ENCODE peak calls at places on chromosomes 12 and 14, in seven cellular contexts. B, N, Y, O, T, Z and S are unnamed samples.
A peak's percentile ranks its signal among the peaks of the same experiment; 100 is the strongest.

GRCh38 chr12:69685810-69686209 is 13.3 kb downstream of the BEST3 start:
- DNase-seq in Z (no peak), B (peak; percentile 65), Y (no peak), N (no peak), T (no peak), O (peak; percentile 4), S (no peak)

GRCh38 chr14:85762523-85762922 is 232.6 kb downstream of the FLRT2 start:
- DNase-seq in O (no peak), T (peak; percentile 80), B (no peak), Y (no peak), N (no peak), Z (peak; percentile 57), S (no peak)

GRCh38 chr12:67919406-67919805 is 69.8 kb upstream of the IFNG-AS1 start:
- DNase-seq in T (no peak), O (peak; percentile 64), B (peak; percentile 36), Z (no peak), Y (no peak), N (no peak), S (no peak)

GRCh38 chr14:65115615-65116014 is 13.3 kb upstream of the MAX start:
- DNase-seq in B (no peak), O (no peak), T (no peak), Y (no peak), Z (no peak), N (no peak), S (peak; percentile 48)

GRCh38 chr12:122142857-122143256 is 31.2 kb downstream of the IL31 start:
- DNase-seq in N (no peak), T (no peak), B (no peak), Z (no peak), O (no peak), Y (no peak), S (no peak)

GRCh38 chr12:10553148-10553547 is 47.5 kb downstream of the EIF2S3B start:
- DNase-seq in Z (no peak), T (no peak), N (no peak), O (no peak), Y (no peak), B (no peak), S (no peak)

GRCh38 chr14:37595809-37596595 is 573 bp downstream of the TTC6 start:
- DNase-seq in B (no peak), Y (peak; percentile 83), O (peak; percentile 25), Z (peak; percentile 46), T (peak; percentile 71), N (no peak), S (no peak)

GRCh38 chr12:75720807-75721206 is 209.4 kb upstream of the KRR1 start:
- DNase-seq in T (peak; percentile 22), B (no peak), Y (peak; percentile 76), N (no peak), O (peak; percentile 32), Z (no peak), S (no peak)

GRCh38 chr12:27965966-27966365 is 6.6 kb downstream of the PTHLH start:
- DNase-seq in N (no peak), B (peak; percentile 45), O (peak; percentile 34), T (no peak), Z (no peak), Y (no peak), S (no peak)

GRCh38 chr14:93018401-93018800 is 95.5 kb downstream of the CHGA start:
- DNase-seq in N (no peak), T (no peak), O (no peak), B (no peak), Y (no peak), Z (no peak), S (no peak)

GRCh38 chr12:94172973-94173372 is 24.6 kb downstream of the PLXNC1 start:
- DNase-seq in Z (no peak), T (no peak), N (no peak), Y (no peak), O (peak; percentile 98), B (peak; percentile 91), S (no peak)

GRCh38 chr12:6829532-6830220 is 1.5 kb downstream of the P3H3 start:
- DNase-seq in B (peak; percentile 31), N (no peak), Z (no peak), Y (no peak), O (peak; percentile 82), T (peak; percentile 65), S (no peak)

GRCh38 chr14:61420326-61420725 is 98.9 kb downstream of the PRKCH start:
- DNase-seq in T (no peak), B (peak; percentile 7), Y (peak; percentile 76), N (peak; percentile 48), Z (no peak), O (peak; percentile 34), S (no peak)

GRCh38 chr12:103952497-103952896 is 13.2 kb upstream of the TDG start:
- DNase-seq in N (no peak), Y (no peak), O (no peak), T (no peak), B (no peak), Z (no peak), S (no peak)

GRCh38 chr12:131723532-131723931 is 12.6 kb downstream of the SFSWAP start:
- DNase-seq in Z (no peak), Y (peak; percentile 89), B (no peak), N (no peak), O (no peak), T (peak; percentile 60), S (no peak)

GRCh38 chr12:6917491-6918231 is 3.3 kb downstream of the ENO2 start:
- DNase-seq in O (no peak), T (no peak), Z (no peak), N (no peak), Y (peak; percentile 66), B (peak; percentile 57), S (peak; percentile 32)

GRCh38 chr12:67269632-67270578 is 747 bp downstream of the CAND1 start:
- DNase-seq in N (peak; percentile 60), Y (peak; percentile 94), Z (no peak), B (peak; percentile 23), T (peak; percentile 84), O (peak; percentile 65), S (peak; percentile 77)

GRCh38 chr14:49417790-49418189 is 168.4 kb downstream of the RPS29 start:
- DNase-seq in O (no peak), N (no peak), Z (no peak), B (no peak), Y (no peak), T (no peak), S (no peak)

GRCh38 chr12:123723011-123723410 is 10.9 kb downstream of the ATP6V0A2 start:
- DNase-seq in N (no peak), T (no peak), O (no peak), Z (no peak), B (no peak), Y (no peak), S (no peak)

GRCh38 chr14:76829650-76830421 is 3.6 kb downstream of the LRRC74A start:
- DNase-seq in Z (no peak), O (no peak), N (no peak), Y (no peak), B (no peak), T (peak; percentile 59), S (no peak)

GRCh38 chr14:76826122-76826521 is at the start of gene LRRC74A:
- DNase-seq in T (no peak), Z (no peak), N (no peak), O (no peak), Y (no peak), B (no peak), S (no peak)

GRCh38 chr14:76827696-76828301 is 1.6 kb downstream of the LRRC74A start:
- DNase-seq in B (no peak), N (no peak), Y (no peak), Z (no peak), O (no peak), T (no peak), S (no peak)

GRCh38 chr14:76829016-76829365 is 2.8 kb downstream of the LRRC74A start:
- DNase-seq in O (no peak), N (no peak), Y (peak; percentile 75), Z (no peak), B (no peak), T (no peak), S (no peak)

DNA sequence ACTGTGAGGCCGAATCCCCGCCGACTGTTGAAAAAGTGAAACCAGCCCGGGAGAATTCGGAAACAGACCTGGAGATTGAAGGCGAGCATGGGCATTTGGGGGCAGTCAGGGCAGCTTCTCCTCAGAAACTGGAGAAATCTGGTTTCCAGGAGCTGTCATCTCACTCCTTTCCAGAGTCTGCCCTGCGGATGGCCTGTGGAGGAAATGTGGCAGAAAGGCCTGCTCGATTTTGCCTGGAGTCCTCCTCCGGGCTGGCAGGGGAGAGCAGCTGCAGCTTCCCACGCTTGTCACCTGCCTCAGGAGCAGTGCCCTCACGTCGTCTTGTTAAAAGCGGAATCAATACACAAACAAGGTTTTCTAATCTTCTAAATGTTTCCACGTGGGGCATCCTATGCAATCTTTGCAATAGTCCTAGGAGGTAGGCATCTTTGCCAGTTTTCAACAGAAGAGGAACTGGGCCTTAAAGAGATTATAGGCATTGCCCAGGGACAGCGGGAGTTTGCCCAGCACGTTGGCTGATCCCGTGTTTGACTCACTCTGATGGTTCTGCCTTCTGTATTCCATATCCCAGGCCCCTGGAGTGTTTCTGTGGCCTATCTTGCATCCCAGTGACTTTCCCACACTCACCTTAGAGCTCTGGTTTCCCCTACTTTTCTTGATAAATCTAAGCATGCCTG is 2.3 kb downstream of the LRRC74A start:
- DNase-seq in N (no peak), O (no peak), Y (peak; percentile 55), Z (no peak), T (no peak), B (no peak), S (no peak)
- H3K9ac ChIP-seq in N (no peak overlapping the region), O (peak overlapping the region; percentile 48), Y (no peak overlapping the region), Z (no peak overlapping the region), T (no peak overlapping the region), B (no peak overlapping the region), S (no peak overlapping the region)

DNA sequence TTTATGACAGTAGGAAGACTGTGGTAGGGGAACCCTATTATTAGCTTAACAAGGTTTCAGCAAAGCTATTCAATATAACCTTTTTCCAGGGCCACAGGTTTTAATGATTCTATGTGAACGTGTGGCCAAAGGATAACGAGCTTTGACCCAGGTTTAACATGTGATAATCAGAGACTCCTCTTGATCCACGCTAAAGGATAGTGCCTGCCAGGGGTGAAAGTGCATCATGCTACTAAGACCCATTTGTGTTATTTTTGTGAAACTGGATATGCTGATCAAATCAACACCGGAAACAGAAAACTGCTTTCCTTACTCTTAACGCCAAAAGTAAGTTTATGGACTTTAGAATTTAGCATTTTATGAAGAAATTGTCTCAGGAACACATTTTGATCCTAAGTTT is 921 bp upstream of the TAOK3 start:
- DNase-seq in N (no peak), T (peak; percentile 6), Z (no peak), Y (no peak), O (no peak), B (no peak), S (no peak)
- H3K4me3 ChIP-seq in N (peak overlapping the region; percentile 96), T (peak overlapping the region; percentile 73), Z (no peak overlapping the region), Y (peak overlapping the region; percentile 89), O (peak overlapping the region; percentile 97), B (peak overlapping the region; percentile 85), S (peak overlapping the region; percentile 93)

DNA sequence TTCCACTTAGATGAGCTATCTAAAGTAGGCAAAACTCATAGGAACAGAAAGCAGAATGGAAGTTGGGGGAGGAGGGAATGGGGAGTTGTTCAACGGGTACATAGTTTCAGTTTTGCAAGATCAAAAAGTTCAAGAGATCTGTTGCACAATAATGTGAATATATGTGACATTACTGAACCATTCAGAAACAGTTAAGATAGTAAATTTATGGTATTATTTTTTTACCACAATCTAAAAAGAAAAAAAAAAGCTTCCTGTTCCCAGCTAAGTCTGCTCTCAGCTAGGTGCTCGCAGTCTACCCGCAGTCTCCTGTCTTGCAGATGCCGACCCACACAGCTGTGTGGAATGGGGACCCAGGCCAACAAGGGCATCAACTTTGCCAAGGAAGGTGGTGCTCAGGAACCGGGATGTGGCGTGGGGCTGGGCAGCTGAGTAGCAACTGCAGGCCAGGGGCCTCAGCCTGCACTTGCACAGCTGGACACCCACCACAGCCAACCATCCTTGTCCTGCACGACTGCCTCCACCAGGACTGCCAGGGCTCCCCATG is 15.3 kb upstream of the ANO6 start:
- DNase-seq in T (no peak), Z (no peak), B (no peak), Y (no peak), N (peak; percentile 61), O (peak; percentile 44), S (no peak)
- H3K4me1 ChIP-seq in T (no peaks in the 10 kb centered on the region), Z (no peaks in the 10 kb centered on the region), B (no peaks in the 10 kb centered on the region), Y (no peaks in the 10 kb centered on the region), N (peaks cover 24% of the 10 kb centered on the region), O (peaks cover 54% of the 10 kb centered on the region), S (no peaks in the 10 kb centered on the region)

GRCh38 chr12:83199069-83199468 is 512.4 kb downstream of the TMTC2 start:
- DNase-seq in Y (no peak), T (peak; percentile 9), N (no peak), O (no peak), B (no peak), Z (no peak), S (no peak)
- H3K9ac ChIP-seq in Y (no peak overlapping the region), T (peak overlapping the region; percentile 11), N (no peak overlapping the region), O (no peak overlapping the region), B (no peak overlapping the region), Z (no peak overlapping the region), S (no peak overlapping the region)